ENCODE peak calls at places on chromosome 22, in five cellular contexts. E is Caco-2, S is GM13977, V is HFFc6, M is fibroblast of lung. Y is an unnamed sample.

GRCh38 chr22:20430641-20431519 is 6.7 kb downstream of the SCARF2 start:
- DNase-seq in S (peak), M (peak), E (no peak), V (no peak), Y (peak)

GRCh38 chr22:22697377-22698120 is 53.1 kb downstream of the GGTLC2 start:
- DNase-seq in S (no peak), V (no peak), E (no peak), M (no peak), Y (no peak)

GRCh38 chr22:37082251-37082650 is 27.3 kb downstream of the TMPRSS6 start:
- DNase-seq in M (no peak), S (no peak), E (no peak), V (no peak), Y (no peak)

GRCh38 chr22:36156515-36157419 is 3.8 kb downstream of the APOL3 start:
- DNase-seq in V (peak), S (no peak), E (no peak), M (peak), Y (peak)

GRCh38 chr22:46522743-46523300 is 14.6 kb downstream of the CELSR1 start:
- DNase-seq in M (no peak), V (no peak), S (no peak), E (peak), Y (no peak)

GRCh38 chr22:28759861-28760560 is 12.5 kb upstream of the CCDC117 start:
- DNase-seq in V (no peak), M (peak), E (no peak), S (no peak), Y (no peak)

GRCh38 chr22:31556627-31557203 is 60.4 kb downstream of the SFI1 start:
- DNase-seq in M (peak), V (peak), S (no peak), E (no peak), Y (peak)

GRCh38 chr22:35883028-35883620 is 145.5 kb downstream of the RBFOX2 start:
- DNase-seq in S (no peak), V (peak), M (peak), E (no peak), Y (no peak)

GRCh38 chr22:23686416-23687024 is 4.3 kb upstream of the RGL4 start:
- DNase-seq in E (no peak), S (no peak), M (no peak), V (no peak), Y (no peak)

GRCh38 chr22:45397806-45398205 is 15.6 kb downstream of the SMC1B start:
- DNase-seq in M (no peak), S (no peak), E (no peak), V (no peak), Y (no peak)
- TF ChIP-seq CTCF in M (no peak), S (peak), E (no peak), V (peak), Y (no peak)

GRCh38 chr22:41847300-41847699 is 14.4 kb downstream of the SREBF2 start:
- DNase-seq in E (no peak), S (no peak), V (no peak), M (no peak), Y (no peak)

GRCh38 chr22:41844513-41844912 is 11.6 kb downstream of the SREBF2 start:
- DNase-seq in S (no peak), E (peak), V (no peak), M (no peak), Y (no peak)

GRCh38 chr22:41844036-41844435 is 11.1 kb downstream of the SREBF2 start:
- DNase-seq in V (no peak), E (no peak), S (no peak), M (no peak), Y (no peak)

GRCh38 chr22:41846268-41847002 is 13.5 kb downstream of the SREBF2 start:
- DNase-seq in E (no peak), V (no peak), S (no peak), M (no peak), Y (no peak)

DNA sequence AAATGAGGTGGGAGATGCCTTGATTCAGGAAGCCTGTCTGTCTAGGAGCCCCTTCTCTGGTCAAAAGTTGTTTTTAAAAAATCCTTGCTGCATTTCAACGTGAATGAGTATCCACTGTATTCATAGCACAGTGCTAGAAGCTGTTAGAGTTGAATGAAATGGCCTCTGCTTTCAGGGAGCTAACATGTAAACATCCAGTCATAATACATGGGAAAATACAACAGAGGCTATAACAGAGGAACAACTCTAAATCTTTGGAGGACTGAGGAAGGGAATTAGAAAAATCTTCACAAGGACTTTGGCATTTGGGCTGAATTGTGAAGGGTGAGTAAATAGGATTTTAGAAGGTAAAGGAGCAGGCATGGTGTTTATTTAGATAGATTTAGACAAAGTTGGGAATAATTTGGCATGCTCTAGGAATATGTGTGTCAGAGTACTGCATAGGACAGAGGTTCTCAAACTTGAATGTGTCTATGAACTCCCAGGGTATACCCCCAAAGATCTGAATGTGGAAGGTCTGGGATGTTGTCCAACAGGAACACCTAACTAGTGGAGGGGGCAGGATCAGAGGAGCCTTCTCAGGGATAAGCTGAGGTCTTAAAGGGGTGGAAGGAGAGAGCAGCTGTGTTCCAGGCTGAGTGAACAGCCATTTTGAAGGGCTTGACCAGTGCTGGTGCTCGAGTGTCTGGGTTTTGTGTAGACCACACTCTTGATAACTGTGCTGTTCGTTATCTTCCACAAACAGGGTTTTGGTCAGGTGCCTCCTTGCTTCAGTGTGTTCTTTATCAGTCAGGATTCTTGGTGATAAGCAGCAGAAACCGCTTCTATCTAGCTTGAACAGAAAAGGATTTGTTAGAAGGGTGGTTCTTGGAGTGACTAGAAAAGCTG is 12.7 kb downstream of the SREBF2 start:
- DNase-seq in S (no peak), M (peak), E (no peak), V (no peak), Y (no peak)
- TF ChIP-seq CTCF in S (no peak), M (no peak), E (no peak), V (no peak), Y (no peak)

GRCh38 chr22:49936973-49937757 is 18.7 kb downstream of the CRELD2 start:
- DNase-seq in V (no peak), M (peak), S (no peak), E (no peak), Y (no peak)

GRCh38 chr22:49937758-49938564 is 19.5 kb downstream of the CRELD2 start:
- DNase-seq in M (no peak), S (no peak), V (no peak), E (no peak), Y (no peak)

GRCh38 chr22:49934891-49935557 is 16.6 kb downstream of the CRELD2 start:
- DNase-seq in S (peak), V (no peak), M (peak), E (no peak), Y (peak)

GRCh38 chr22:49935561-49935960 is 17.1 kb downstream of the CRELD2 start:
- DNase-seq in E (no peak), M (no peak), V (no peak), S (no peak), Y (no peak)

GRCh38 chr22:49936018-49936972 is 17.9 kb downstream of the CRELD2 start:
- DNase-seq in S (peak), V (peak), E (peak), M (peak), Y (peak)
- TF ChIP-seq CTCF in S (no peak), V (no peak), E (no peak), M (no peak), Y (no peak)

GRCh38 chr22:43188829-43189545 is 2.1 kb upstream of the TTLL12 start:
- DNase-seq in S (no peak), V (no peak), E (no peak), M (no peak), Y (no peak)

GRCh38 chr22:43185860-43186261 is 1.1 kb downstream of the TTLL12 start:
- DNase-seq in M (peak), E (peak), S (no peak), V (peak), Y (peak)

GRCh38 chr22:43183496-43184263 is 3.3 kb downstream of the TTLL12 start:
- DNase-seq in E (no peak), V (no peak), S (no peak), M (peak), Y (no peak)

GRCh38 chr22:43186272-43187170 is at the start of gene TTLL12:
- DNase-seq in E (no peak), S (peak), M (peak), V (peak), Y (peak)

GRCh38 chr22:43187171-43188099 is 501 bp upstream of the TTLL12 start:
- DNase-seq in E (peak), V (peak), M (peak), S (peak), Y (peak)
- TF ChIP-seq CTCF in E (peak), V (peak), M (peak), S (peak), Y (peak)

GRCh38 chr22:43270314-43270908 is 72.8 kb downstream of the SCUBE1 start:
- DNase-seq in S (peak), M (no peak), V (no peak), E (peak), Y (no peak)
- TF ChIP-seq CTCF in S (no peak), M (no peak), V (peak), E (peak), Y (no peak)

Y was measured in RWPE1.